ENCODE peak calls at places on chromosome 17, in ten cellular contexts. S is SJCRH30; T is Peyer's patch; G is iPS DF 6.9; J is endodermal cell; Z is heart left ventricle; H is left ventricle myocardium inferior; V is right lobe of liver; D is transverse colon; X is CD8-positive, alpha-beta T cell. R is an unnamed sample.

GRCh38 chr17:75902406-75902805 is 2.3 kb downstream of the MRPL38 start:
- DNase-seq in T (no peak), G (no peak), Z (no peak), H (no peak), J (no peak), S (no peak), V (no peak), X (no peak), D (no peak), R (no peak)

GRCh38 chr17:30304778-30305177 is 13.0 kb upstream of the BLMH start:
- DNase-seq in S (no peak), Z (no peak), X (no peak), D (no peak), H (no peak), G (no peak), J (no peak), T (no peak), V (no peak), R (no peak)

GRCh38 chr17:72516772-72517399 is 396.1 kb downstream of the SOX9 start:
- DNase-seq in V (peak; percentile 33), J (no peak), S (peak; percentile 49), X (no peak), T (no peak), D (no peak), H (no peak), G (no peak), Z (no peak), R (no peak)

GRCh38 chr17:2239882-2240430 is 63.6 kb downstream of the SMG6 start:
- DNase-seq in J (peak; percentile 59), X (no peak), T (no peak), S (no peak), V (no peak), Z (peak; percentile 31), D (peak; percentile 60), H (peak; percentile 63), G (no peak), R (no peak)

GRCh38 chr17:80187493-80187892 is 17.7 kb downstream of the CARD14 start:
- DNase-seq in J (no peak), T (peak; percentile 73), V (peak; percentile 64), D (peak; percentile 74), S (no peak), X (no peak), Z (peak; percentile 64), H (peak; percentile 66), G (no peak), R (peak; percentile 81)

GRCh38 chr17:79707931-79708891 is 22.5 kb upstream of the ENPP7 start:
- DNase-seq in J (peak; percentile 92), Z (peak; percentile 51), X (peak; percentile 65), D (peak; percentile 54), T (peak; percentile 65), S (peak; percentile 78), G (no peak), H (no peak), V (no peak), R (peak; percentile 68)

GRCh38 chr17:58233547-58233946 is 4.8 kb upstream of the LPO start:
- DNase-seq in D (no peak), H (no peak), S (no peak), Z (no peak), X (no peak), V (no peak), G (no peak), J (peak; percentile 24), T (no peak), R (no peak)

GRCh38 chr17:49764559-49765180 is 739 bp upstream of the FAM117A start:
- DNase-seq in S (no peak), H (no peak), J (no peak), X (no peak), T (no peak), G (no peak), V (no peak), Z (no peak), D (no peak), R (no peak)

GRCh38 chr17:3905017-3905486 is 11.2 kb downstream of the P2RX1 start:
- DNase-seq in V (no peak), H (no peak), X (no peak), Z (no peak), D (peak; percentile 75), T (no peak), G (no peak), J (peak; percentile 66), S (no peak), R (peak; percentile 84)

GRCh38 chr17:75697651-75698291 is 23.5 kb upstream of the ITGB4 start:
- DNase-seq in D (peak; percentile 46), J (no peak), H (no peak), Z (no peak), X (no peak), S (peak; percentile 57), T (peak; percentile 71), G (no peak), V (no peak), R (peak; percentile 43)

GRCh38 chr17:68197997-68198930 is 49.6 kb upstream of the AMZ2 start:
- DNase-seq in G (no peak), H (no peak), J (peak; percentile 86), Z (no peak), T (no peak), S (no peak), X (no peak), V (no peak), D (no peak), R (no peak)

GRCh38 chr17:31511176-31511540 is 119.7 kb downstream of the RAB11FIP4 start:
- DNase-seq in J (no peak), T (peak; percentile 76), Z (no peak), X (no peak), S (peak; percentile 51), G (no peak), V (peak; percentile 80), H (no peak), D (peak; percentile 57), R (peak; percentile 73)

GRCh38 chr17:57551321-57552079 is 193.6 kb downstream of the CCDC182 start:
- DNase-seq in H (no peak), S (no peak), G (no peak), T (no peak), X (peak; percentile 13), V (no peak), Z (no peak), J (peak; percentile 66), D (peak; percentile 82), R (no peak)

DNA sequence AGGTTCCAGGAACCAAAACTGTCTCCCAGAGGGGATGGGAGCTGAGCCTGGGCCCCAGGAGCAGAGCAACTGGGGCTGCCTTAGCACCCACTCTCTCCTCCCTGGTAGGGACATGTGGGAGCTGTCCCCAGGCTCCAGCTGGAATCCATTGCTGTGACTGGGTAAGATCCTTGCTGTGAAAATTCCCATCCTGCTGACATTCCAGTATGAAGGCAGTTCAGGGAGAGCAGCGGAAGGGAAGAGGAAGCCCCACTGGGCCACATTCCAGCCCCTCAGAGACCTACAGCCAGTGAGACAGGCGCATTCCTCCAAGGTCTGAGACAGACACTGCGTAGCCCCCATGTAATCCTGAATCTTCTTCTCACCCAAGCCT is 24.2 kb downstream of the MYO18A start:
- DNase-seq in X (no peak), V (no peak), Z (no peak), S (peak; percentile 43), G (no peak), T (no peak), H (no peak), D (no peak), J (peak; percentile 92), R (no peak)
- H3K4me1 ChIP-seq in X (peaks cover 15% of the 10 kb centered on the region), V (peaks cover 82% of the 10 kb centered on the region), Z (peaks cover 42% of the 10 kb centered on the region), S (peaks cover 79% of the 10 kb centered on the region), G (peaks cover 7% of the 10 kb centered on the region), T (no peaks in the 10 kb centered on the region), H (peaks cover 67% of the 10 kb centered on the region), D (peaks cover 48% of the 10 kb centered on the region), J (peaks cover 11% of the 10 kb centered on the region), R (peaks cover 59% of the 10 kb centered on the region)

GRCh38 chr17:8698142-8699050 is 46.2 kb downstream of the CCDC42 start:
- DNase-seq in H (peak; percentile 50), Z (peak; percentile 79), S (no peak), J (peak; percentile 59), X (no peak), T (no peak), D (peak; percentile 15), G (no peak), V (peak; percentile 54), R (no peak)
- H3K4me3 ChIP-seq in H (peak overlapping the region; percentile 50), Z (peak overlapping the region; percentile 5), S (no peak overlapping the region), J (no peak overlapping the region), X (no peak overlapping the region), T (no peak overlapping the region), D (no peak overlapping the region), G (no peak overlapping the region), V (no peak overlapping the region), R (no peak overlapping the region)

GRCh38 chr17:76998839-76999238 is 130.6 kb downstream of the MGAT5B start:
- DNase-seq in Z (no peak), J (no peak), G (no peak), D (no peak), H (no peak), X (no peak), S (no peak), T (no peak), V (no peak), R (no peak)
- H3K4me1 ChIP-seq in Z (no peaks in the 10 kb centered on the region), J (no peaks in the 10 kb centered on the region), G (peaks cover 11% of the 10 kb centered on the region), D (no peaks in the 10 kb centered on the region), H (peaks cover 5% of the 10 kb centered on the region), X (peaks cover 57% of the 10 kb centered on the region), S (peaks cover 33% of the 10 kb centered on the region), T (peaks cover 14% of the 10 kb centered on the region), V (no peaks in the 10 kb centered on the region), R (no peaks in the 10 kb centered on the region)

GRCh38 chr17:28729950-28730330 is 1.4 kb downstream of the NEK8 start:
- DNase-seq in V (no peak), J (no peak), D (no peak), Z (no peak), G (no peak), S (no peak), X (no peak), T (peak; percentile 48), H (no peak), R (no peak)
- H3K4me3 ChIP-seq in V (no peak overlapping the region), J (no peak overlapping the region), D (no peak overlapping the region), Z (no peak overlapping the region), G (no peak overlapping the region), S (no peak overlapping the region), X (no peak overlapping the region), T (no peak overlapping the region), H (no peak overlapping the region), R (no peak overlapping the region)

DNA sequence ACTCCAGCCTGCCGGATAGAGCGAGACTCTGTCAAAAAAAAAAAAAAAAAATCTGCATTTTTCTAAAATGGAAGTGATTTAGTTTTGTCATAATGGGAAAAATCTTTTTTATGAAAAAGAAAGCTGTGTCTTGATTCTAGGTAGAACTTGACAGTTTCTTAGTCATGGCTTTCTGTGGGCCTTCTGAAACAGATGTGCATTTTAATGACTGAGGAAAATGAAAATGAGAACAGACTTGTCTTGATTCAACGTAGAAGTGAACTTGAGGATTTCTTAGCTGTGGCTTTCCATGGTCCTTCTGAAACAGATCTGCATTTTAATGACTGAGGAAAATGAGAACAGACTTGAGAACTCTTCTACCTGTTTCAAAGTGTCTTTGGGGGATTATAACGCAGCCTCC is 171.7 kb downstream of the VPS53 start:
- DNase-seq in X (no peak), J (no peak), S (no peak), Z (no peak), T (no peak), H (no peak), G (no peak), V (no peak), D (no peak), R (no peak)
- H3K4me1 ChIP-seq in X (no peaks in the 10 kb centered on the region), J (no peaks in the 10 kb centered on the region), S (no peaks in the 10 kb centered on the region), Z (no peaks in the 10 kb centered on the region), T (no peaks in the 10 kb centered on the region), H (peaks cover 10% of the 10 kb centered on the region), G (peaks cover 2% of the 10 kb centered on the region), V (no peaks in the 10 kb centered on the region), D (no peaks in the 10 kb centered on the region), R (no peaks in the 10 kb centered on the region)

GRCh38 chr17:74646231-74646630 is 22.7 kb upstream of the CD300E start:
- DNase-seq in H (no peak), X (no peak), G (no peak), S (peak; percentile 38), V (no peak), Z (no peak), T (no peak), J (peak; percentile 70), D (no peak), R (no peak)
- H3K4me3 ChIP-seq in H (no peak overlapping the region), X (no peak overlapping the region), G (no peak overlapping the region), S (no peak overlapping the region), V (no peak overlapping the region), Z (no peak overlapping the region), T (no peak overlapping the region), J (peak overlapping the region; percentile 27), D (no peak overlapping the region), R (no peak overlapping the region)